ENCODE peak calls at places on chromosomes 3 and 15, in seven cellular contexts. One of them, this sample, is unnamed.

GRCh38 chr3:151644986-151645385 is 88.7 kb upstream of the AADACL2 start:
- DNase-seq in adrenal gland: no peak
- DNase-seq in fibroblast of the aortic adventitia: no peak
- DNase-seq in HEK293T: no peak
- DNase-seq in cerebellar cortex: no peak
- DNase-seq in activated T-cell treated with anti-CD3 and anti-CD28 coated beads for 24 hours: no peak
- DNase-seq in pons: no peak
- DNase-seq in this sample: no peak

GRCh38 chr15:68610825-68611224 is 32.0 kb downstream of the CORO2B start:
- DNase-seq in adrenal gland: no peak
- DNase-seq in fibroblast of the aortic adventitia: no peak
- DNase-seq in HEK293T: no peak
- DNase-seq in cerebellar cortex: no peak
- DNase-seq in activated T-cell treated with anti-CD3 and anti-CD28 coated beads for 24 hours: no peak
- DNase-seq in pons: peak; percentile 89
- DNase-seq in this sample: peak; percentile 73

GRCh38 chr15:98657721-98658120 is 9.4 kb downstream of the IGF1R start:
- DNase-seq in adrenal gland: peak; percentile 45
- DNase-seq in fibroblast of the aortic adventitia: peak; percentile 40
- DNase-seq in HEK293T: no peak
- DNase-seq in cerebellar cortex: no peak
- DNase-seq in activated T-cell treated with anti-CD3 and anti-CD28 coated beads for 24 hours: no peak
- DNase-seq in pons: no peak
- DNase-seq in this sample: no peak

GRCh38 chr3:78969483-78969882 is 798.3 kb downstream of the ROBO1 start:
- DNase-seq in adrenal gland: no peak
- DNase-seq in fibroblast of the aortic adventitia: peak; percentile 56
- DNase-seq in HEK293T: no peak
- DNase-seq in cerebellar cortex: no peak
- DNase-seq in activated T-cell treated with anti-CD3 and anti-CD28 coated beads for 24 hours: no peak
- DNase-seq in pons: peak; percentile 94
- DNase-seq in this sample: peak; percentile 89

GRCh38 chr3:151772825-151773480 is 39.2 kb downstream of the AADACL2 start:
- DNase-seq in adrenal gland: no peak
- DNase-seq in fibroblast of the aortic adventitia: peak; percentile 48
- DNase-seq in HEK293T: no peak
- DNase-seq in cerebellar cortex: no peak
- DNase-seq in activated T-cell treated with anti-CD3 and anti-CD28 coated beads for 24 hours: no peak
- DNase-seq in pons: no peak
- DNase-seq in this sample: no peak

GRCh38 chr3:8836096-8836495 is 66.7 kb upstream of the OXTR start:
- DNase-seq in adrenal gland: no peak
- DNase-seq in fibroblast of the aortic adventitia: no peak
- DNase-seq in HEK293T: no peak
- DNase-seq in cerebellar cortex: no peak
- DNase-seq in activated T-cell treated with anti-CD3 and anti-CD28 coated beads for 24 hours: no peak
- DNase-seq in pons: no peak
- DNase-seq in this sample: no peak

GRCh38 chr3:178522200-178523052 is 13.8 kb upstream of the KCNMB2 start:
- DNase-seq in adrenal gland: no peak
- DNase-seq in fibroblast of the aortic adventitia: no peak
- DNase-seq in HEK293T: no peak
- DNase-seq in cerebellar cortex: no peak
- DNase-seq in activated T-cell treated with anti-CD3 and anti-CD28 coated beads for 24 hours: no peak
- DNase-seq in pons: no peak
- DNase-seq in this sample: no peak

GRCh38 chr3:145243875-145244274 is 917.1 kb downstream of the PLOD2 start:
- DNase-seq in adrenal gland: no peak
- DNase-seq in fibroblast of the aortic adventitia: peak; percentile 97
- DNase-seq in HEK293T: no peak
- DNase-seq in cerebellar cortex: no peak
- DNase-seq in activated T-cell treated with anti-CD3 and anti-CD28 coated beads for 24 hours: no peak
- DNase-seq in pons: no peak
- DNase-seq in this sample: no peak

GRCh38 chr3:79211588-79212359 is 556.0 kb downstream of the ROBO1 start:
- DNase-seq in adrenal gland: no peak
- DNase-seq in fibroblast of the aortic adventitia: no peak
- DNase-seq in HEK293T: no peak
- DNase-seq in cerebellar cortex: no peak
- DNase-seq in activated T-cell treated with anti-CD3 and anti-CD28 coated beads for 24 hours: no peak
- DNase-seq in pons: no peak
- DNase-seq in this sample: no peak

GRCh38 chr3:121562148-121562547 is 5.6 kb upstream of the ARGFX start:
- DNase-seq in adrenal gland: no peak
- DNase-seq in fibroblast of the aortic adventitia: no peak
- DNase-seq in HEK293T: no peak
- DNase-seq in cerebellar cortex: no peak
- DNase-seq in activated T-cell treated with anti-CD3 and anti-CD28 coated beads for 24 hours: no peak
- DNase-seq in pons: no peak
- DNase-seq in this sample: no peak

GRCh38 chr3:116299646-116300081 is 145.6 kb downstream of the LSAMP start:
- DNase-seq in adrenal gland: no peak
- DNase-seq in fibroblast of the aortic adventitia: no peak
- DNase-seq in HEK293T: no peak
- DNase-seq in cerebellar cortex: peak; percentile 97
- DNase-seq in activated T-cell treated with anti-CD3 and anti-CD28 coated beads for 24 hours: no peak
- DNase-seq in pons: no peak
- DNase-seq in this sample: no peak

GRCh38 chr3:144265527-144266100 is 294.0 kb downstream of the DIPK2A start:
- DNase-seq in adrenal gland: no peak
- DNase-seq in fibroblast of the aortic adventitia: peak; percentile 26
- DNase-seq in HEK293T: no peak
- DNase-seq in cerebellar cortex: peak; percentile 74
- DNase-seq in activated T-cell treated with anti-CD3 and anti-CD28 coated beads for 24 hours: no peak
- DNase-seq in pons: peak; percentile 37
- DNase-seq in this sample: peak; percentile 25